ENCODE peak calls at places on chromosomes 12 and 14, in six cellular contexts. C is GM12878, G is endothelial cell of umbilical vein, Z is GM23338, B is PC-9, N is PC-3. Q is an unnamed sample. For H3K36me3 and H3K79me2, the result is how much of the 10 kb centered on the place peaks cover.

GRCh38 chr14:22556021-22556989 is 32.7 kb downstream of the DAD1 start:
- DNase-seq in B (peak), G (peak), C (peak), Z (peak), N (peak), Q (peak)

GRCh38 chr14:55102141-55102547 is 26.9 kb upstream of the LGALS3 start:
- DNase-seq in G (peak), B (peak), N (peak), C (peak), Z (peak), Q (peak)

GRCh38 chr12:97038859-97039258 is 131.8 kb downstream of the NEDD1 start:
- DNase-seq in Z (no peak), N (peak), C (no peak), G (no peak), B (no peak), Q (peak)

GRCh38 chr12:121849660-121850059 is 9.0 kb downstream of the HPD start:
- DNase-seq in G (no peak), B (no peak), Z (peak), N (no peak), C (no peak), Q (no peak)

GRCh38 chr14:48967419-48967818 is 618.8 kb downstream of the RPS29 start:
- DNase-seq in N (peak), C (no peak), G (no peak), Z (no peak), B (no peak), Q (peak)

GRCh38 chr12:132170094-132170636 is 25.9 kb downstream of the NOC4L start:
- DNase-seq in C (no peak), G (peak), N (peak), B (no peak), Z (no peak), Q (peak)

GRCh38 chr14:33950320-33951182 is at the start of gene EGLN3:
- DNase-seq in B (peak), N (peak), G (peak), Z (peak), C (no peak), Q (peak)

GRCh38 chr12:57889541-57889989 is 43.0 kb upstream of the CTDSP2 start:
- DNase-seq in Z (no peak), G (peak), C (no peak), N (no peak), B (no peak), Q (peak)

GRCh38 chr14:71647086-71647784 is 285.0 kb upstream of the RGS6 start:
- DNase-seq in N (peak), G (no peak), C (no peak), Z (peak), B (peak), Q (no peak)

GRCh38 chr12:71312767-71313375 is 126.7 kb upstream of the LGR5 start:
- DNase-seq in G (no peak), C (no peak), B (no peak), N (peak), Z (no peak), Q (peak)

GRCh38 chr12:60539592-60539991 is 943.8 kb downstream of the SLC16A7 start:
- DNase-seq in Z (no peak), N (no peak), C (no peak), G (no peak), B (no peak), Q (no peak)

GRCh38 chr12:32522322-32523221 is 123.2 kb downstream of the FGD4 start:
- DNase-seq in Z (no peak), C (peak), G (no peak), N (no peak), B (no peak), Q (no peak)

GRCh38 chr12:105378821-105379400 is 48.4 kb downstream of the C12orf75 start:
- DNase-seq in C (no peak), B (no peak), G (peak), Z (no peak), N (peak), Q (no peak)

GRCh38 chr14:71551291-71551955 is 380.8 kb upstream of the RGS6 start:
- DNase-seq in G (no peak), N (no peak), Z (no peak), B (no peak), C (no peak), Q (peak)

DNA sequence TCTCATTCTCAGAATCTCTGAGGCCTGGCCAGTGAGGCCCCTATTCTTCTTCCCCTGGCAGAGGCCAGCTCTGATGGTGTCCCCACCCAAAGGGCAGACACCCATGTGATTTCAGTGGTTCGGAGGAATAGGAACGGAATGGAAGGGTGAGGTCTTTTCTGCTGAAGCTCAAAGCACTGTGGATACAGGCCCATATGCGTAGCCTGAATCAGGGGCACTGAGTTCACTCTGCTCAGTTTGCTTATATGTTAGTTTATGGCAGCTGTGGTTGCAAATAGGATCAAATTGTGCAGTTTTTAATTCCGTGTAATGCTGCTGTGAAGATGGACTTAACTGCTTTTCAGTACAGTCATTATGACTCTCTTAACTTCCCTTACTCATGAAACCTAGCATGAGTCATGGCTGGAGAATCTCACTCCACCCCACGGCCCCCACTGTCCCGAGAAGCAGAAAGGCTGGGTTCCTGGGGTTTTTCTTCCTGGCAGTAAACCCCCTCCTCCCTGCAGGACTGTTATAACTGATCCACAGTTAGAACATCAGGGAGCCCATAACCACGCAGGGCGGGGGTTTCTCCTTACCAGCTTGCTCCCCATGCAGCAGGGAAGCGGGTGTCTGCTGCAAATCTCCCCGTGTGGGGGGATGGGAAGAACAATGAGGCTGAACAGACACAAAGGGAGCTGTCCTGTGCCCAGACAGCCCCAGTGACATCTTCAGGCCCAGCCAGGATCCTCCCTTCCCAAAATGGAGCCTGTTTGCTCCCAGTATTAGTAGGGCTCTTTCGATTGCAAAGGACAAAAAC is 122.7 kb downstream of the SLC38A6 start:
- DNase-seq in G (peak), Z (peak), B (peak), C (no peak), N (peak), Q (peak)
- H3K4me3 ChIP-seq in G (no peak), Z (no peak), B (peak), C (no peak), N (peak), Q (no peak)

GRCh38 chr12:52078276-52078675 is 1.2 kb upstream of the SMIM41 start:
- DNase-seq in B (no peak), C (no peak), Z (peak), G (no peak), N (no peak), Q (no peak)
- H3K36me3 ChIP-seq in B (under half), C (under half), Z (under half), G (under half), N (under half), Q (under half)

DNA sequence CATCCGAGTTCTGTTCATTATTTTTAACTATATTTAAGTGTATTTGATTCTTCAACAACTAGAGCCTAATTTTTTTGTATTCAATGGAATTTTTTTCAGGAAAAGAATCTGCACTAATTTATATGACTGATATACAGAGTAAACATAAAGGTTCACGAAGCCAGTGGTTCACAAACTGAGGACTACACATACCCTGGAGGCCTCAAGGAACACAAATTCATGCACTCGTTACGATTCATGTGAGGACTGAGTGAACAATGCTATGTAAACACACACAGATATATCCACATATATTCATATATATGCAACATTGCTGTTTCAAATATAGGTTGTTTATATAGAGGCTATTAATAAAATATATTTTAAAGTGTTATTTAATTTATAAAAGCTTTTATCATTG is 137.8 kb downstream of the PHLDA1 start:
- DNase-seq in Z (no peak), B (no peak), N (peak), C (no peak), G (no peak), Q (no peak)
- H3K79me2 ChIP-seq in Z (under half), B (under half), N (under half), C (under half), G (under half), Q (under half)

DNA sequence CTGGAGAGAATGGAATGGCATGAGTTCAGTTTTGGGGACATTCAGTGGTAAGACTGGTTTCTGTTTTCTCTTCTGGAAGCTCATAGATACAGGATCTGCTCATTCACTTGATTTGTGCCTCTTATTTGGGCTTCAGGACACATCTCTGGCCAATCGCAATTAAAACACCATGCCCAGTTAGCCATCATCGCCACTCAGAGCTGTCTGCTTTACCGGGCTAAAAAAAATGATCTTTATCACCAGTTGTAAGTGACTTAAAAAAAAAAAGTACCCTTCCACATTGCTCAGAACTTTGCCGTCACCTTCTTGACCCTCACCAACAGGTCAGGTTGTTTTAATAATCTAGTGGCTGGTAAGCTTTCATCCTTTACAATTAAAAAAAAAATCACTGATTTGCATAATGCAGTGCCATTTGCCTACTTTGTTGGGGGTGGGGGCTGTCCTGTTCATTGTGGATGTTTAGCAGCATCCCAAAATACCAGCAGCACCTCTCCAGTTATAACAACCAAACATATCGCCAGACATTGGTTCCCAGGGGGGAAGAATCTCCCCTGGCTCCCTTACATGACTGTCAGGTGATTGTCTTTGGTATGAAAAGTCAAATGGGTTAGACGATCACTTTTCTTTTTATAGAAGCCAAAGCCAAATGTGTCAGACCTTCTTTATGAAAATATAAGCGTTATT is 150.1 kb downstream of the PRKCH start:
- DNase-seq in Z (no peak), B (no peak), N (no peak), C (no peak), G (no peak), Q (no peak)
- H3K4me3 ChIP-seq in Z (no peak), B (peak), N (peak), C (peak), G (peak), Q (peak)

GRCh38 chr12:7210642-7211151 is 21.2 kb downstream of the PEX5 start:
- DNase-seq in N (no peak), Z (no peak), G (no peak), C (no peak), B (no peak), Q (no peak)
- H3K36me3 ChIP-seq in N (under half), Z (half or more), G (under half), C (under half), B (half or more), Q (under half)